ENCODE peak calls at places on chromosome 13, in four cellular contexts. One of them, this sample, is unnamed.

GRCh38 chr13:31032574-31033095 is 100.2 kb downstream of the TEX26 start:
- DNase-seq in uterus: no peak
- DNase-seq in CD4-positive, alpha-beta memory T cell: no peak
- DNase-seq in NCI-H1694: no peak
- DNase-seq in this sample: no peak

GRCh38 chr13:71536201-71536600 is 330.8 kb downstream of the DACH1 start:
- DNase-seq in uterus: no peak
- DNase-seq in CD4-positive, alpha-beta memory T cell: no peak
- DNase-seq in NCI-H1694: no peak
- DNase-seq in this sample: no peak

GRCh38 chr13:110305001-110305400 is 2.0 kb downstream of the COL4A1 start:
- DNase-seq in uterus: no peak
- DNase-seq in CD4-positive, alpha-beta memory T cell: no peak
- DNase-seq in NCI-H1694: no peak
- DNase-seq in this sample: peak

GRCh38 chr13:109704771-109705628 is 81.4 kb downstream of the IRS2 start:
- DNase-seq in uterus: peak
- DNase-seq in CD4-positive, alpha-beta memory T cell: no peak
- DNase-seq in NCI-H1694: no peak
- DNase-seq in this sample: peak

GRCh38 chr13:113863511-113864302 is at the start of gene GAS6:
- DNase-seq in uterus: peak
- DNase-seq in CD4-positive, alpha-beta memory T cell: peak
- DNase-seq in NCI-H1694: no peak
- DNase-seq in this sample: peak

GRCh38 chr13:49679244-49679643 is 12.0 kb downstream of the EBPL start:
- DNase-seq in uterus: no peak
- DNase-seq in CD4-positive, alpha-beta memory T cell: no peak
- DNase-seq in NCI-H1694: no peak
- DNase-seq in this sample: no peak

GRCh38 chr13:98416408-98416807 is 160.5 kb downstream of the STK24 start:
- DNase-seq in uterus: no peak
- DNase-seq in CD4-positive, alpha-beta memory T cell: no peak
- DNase-seq in NCI-H1694: no peak
- DNase-seq in this sample: no peak

GRCh38 chr13:105627270-105627669 is 908.2 kb downstream of the EFNB2 start:
- DNase-seq in uterus: no peak
- DNase-seq in CD4-positive, alpha-beta memory T cell: no peak
- DNase-seq in NCI-H1694: no peak
- DNase-seq in this sample: no peak

GRCh38 chr13:107600986-107601385 is 614.4 kb downstream of the LIG4 start:
- DNase-seq in uterus: no peak
- DNase-seq in CD4-positive, alpha-beta memory T cell: no peak
- DNase-seq in NCI-H1694: no peak
- DNase-seq in this sample: no peak